ENCODE peak calls at places on chromosome 16, in nine cellular contexts. E, V, G, S, I, K, Z, X and L are unnamed samples.

GRCh38 chr16:2924901-2925820 is 13.4 kb downstream of the FLYWCH1 start:
- DNase-seq in E (no peak), V (no peak), G (peak; percentile 45), S (no peak), I (no peak), K (no peak), Z (no peak), X (no peak), L (no peak)

GRCh38 chr16:3915438-3916250 is 35.1 kb upstream of the CREBBP start:
- DNase-seq in E (no peak), V (no peak), G (no peak), S (no peak), I (no peak), K (no peak), Z (no peak), X (no peak), L (no peak)

GRCh38 chr16:17177242-17177967 is 293.4 kb downstream of the XYLT1 start:
- DNase-seq in E (no peak), V (peak; percentile 9), G (no peak), S (no peak), I (no peak), K (no peak), Z (no peak), X (no peak), L (no peak)

GRCh38 chr16:30186444-30186781 is 3.0 kb downstream of the CORO1A start:
- DNase-seq in E (peak; percentile 10), V (no peak), G (no peak), S (no peak), I (no peak), K (no peak), Z (no peak), X (no peak), L (no peak)

GRCh38 chr16:70663524-70664324 is 17.4 kb downstream of the IL34 start:
- DNase-seq in E (no peak), V (no peak), G (no peak), S (no peak), I (no peak), K (no peak), Z (no peak), X (no peak), L (no peak)

GRCh38 chr16:61471737-61472136 is 564.5 kb downstream of the CDH8 start:
- DNase-seq in E (no peak), V (no peak), G (no peak), S (no peak), I (no peak), K (no peak), Z (no peak), X (no peak), L (no peak)

GRCh38 chr16:9258423-9259051 is 167.1 kb downstream of the HAPSTR1 start:
- DNase-seq in E (no peak), V (peak; percentile 19), G (peak; percentile 35), S (peak; percentile 54), I (no peak), K (peak; percentile 18), Z (no peak), X (peak; percentile 11), L (peak; percentile 39)

GRCh38 chr16:15650698-15651161 is 685 bp downstream of the NDE1 start:
- DNase-seq in E (no peak), V (peak; percentile 21), G (peak; percentile 19), S (no peak), I (no peak), K (peak; percentile 53), Z (no peak), X (no peak), L (no peak)

GRCh38 chr16:60989592-60989991 is 1046.6 kb downstream of the CDH8 start:
- DNase-seq in E (no peak), V (no peak), G (no peak), S (no peak), I (no peak), K (no peak), Z (no peak), X (no peak), L (no peak)

GRCh38 chr16:15966420-15967222 is 17.2 kb downstream of the ABCC1 start:
- DNase-seq in E (no peak), V (peak; percentile 87), G (peak; percentile 74), S (peak; percentile 94), I (no peak), K (no peak), Z (peak; percentile 57), X (no peak), L (no peak)

GRCh38 chr16:12584488-12585233 is 219.0 kb downstream of the CPPED1 start:
- DNase-seq in E (no peak), V (no peak), G (no peak), S (no peak), I (no peak), K (no peak), Z (no peak), X (no peak), L (no peak)

GRCh38 chr16:72362972-72363371 is 191.0 kb upstream of the PMFBP1 start:
- DNase-seq in E (no peak), V (no peak), G (no peak), S (no peak), I (no peak), K (no peak), Z (no peak), X (no peak), L (no peak)

GRCh38 chr16:49822649-49823370 is 33.1 kb downstream of the ZNF423 start:
- DNase-seq in E (no peak), V (no peak), G (no peak), S (no peak), I (no peak), K (no peak), Z (no peak), X (peak; percentile 16), L (no peak)

GRCh38 chr16:14056970-14057369 is 14.1 kb upstream of the MRTFB start:
- DNase-seq in E (no peak), V (peak; percentile 68), G (no peak), S (no peak), I (no peak), K (no peak), Z (no peak), X (no peak), L (no peak)

GRCh38 chr16:29107299-29107698 is 122.4 kb downstream of the LAT start:
- DNase-seq in E (no peak), V (no peak), G (no peak), S (no peak), I (no peak), K (no peak), Z (no peak), X (no peak), L (no peak)

GRCh38 chr16:69049146-69049545 is 56.3 kb upstream of the HAS3 start:
- DNase-seq in E (no peak), V (peak; percentile 74), G (peak; percentile 42), S (peak; percentile 43), I (no peak), K (no peak), Z (no peak), X (no peak), L (no peak)

GRCh38 chr16:66549284-66550131 is at the start of gene TK2:
- DNase-seq in E (peak; percentile 19), V (peak; percentile 74), G (peak; percentile 67), S (peak; percentile 65), I (peak; percentile 39), K (peak; percentile 80), Z (peak; percentile 14), X (peak; percentile 69), L (peak; percentile 61)

GRCh38 chr16:11258553-11259287 is 2.7 kb upstream of the SOCS1 start:
- DNase-seq in E (no peak), V (no peak), G (no peak), S (no peak), I (no peak), K (no peak), Z (no peak), X (peak; percentile 61), L (no peak)

GRCh38 chr16:28915181-28915580 is 9.9 kb downstream of the RABEP2 start:
- DNase-seq in E (no peak), V (peak; percentile 79), G (peak; percentile 49), S (no peak), I (no peak), K (no peak), Z (no peak), X (no peak), L (no peak)

GRCh38 chr16:526181-527014 is 1.1 kb upstream of the CAPN15 start:
- DNase-seq in E (no peak), V (peak; percentile 45), G (no peak), S (no peak), I (no peak), K (no peak), Z (peak; percentile 40), X (no peak), L (no peak)

GRCh38 chr16:79997257-79997656 is 396.7 kb upstream of the MAF start:
- DNase-seq in E (no peak), V (peak; percentile 36), G (peak; percentile 11), S (no peak), I (no peak), K (no peak), Z (no peak), X (no peak), L (no peak)

GRCh38 chr16:74680681-74681080 is 14.0 kb upstream of the RFWD3 start:
- DNase-seq in E (no peak), V (no peak), G (no peak), S (no peak), I (no peak), K (no peak), Z (no peak), X (no peak), L (no peak)

GRCh38 chr16:1168837-1169236 is 15.9 kb downstream of the CACNA1H start:
- DNase-seq in E (no peak), V (no peak), G (no peak), S (no peak), I (no peak), K (no peak), Z (no peak), X (no peak), L (no peak)

GRCh38 chr16:90019543-90020259 is 445 bp upstream of the DBNDD1 start:
- DNase-seq in E (no peak), V (peak; percentile 72), G (peak; percentile 40), S (peak; percentile 58), I (peak; percentile 41), K (peak; percentile 53), Z (no peak), X (no peak), L (peak; percentile 90)

GRCh38 chr16:1311212-1311737 is 1.8 kb downstream of the UBE2I start:
- DNase-seq in E (no peak), V (no peak), G (no peak), S (no peak), I (no peak), K (no peak), Z (no peak), X (no peak), L (no peak)

GRCh38 chr16:31215287-31216115 is 1.4 kb downstream of the PYDC1 start:
- DNase-seq in E (no peak), V (peak; percentile 70), G (peak; percentile 99), S (peak; percentile 91), I (no peak), K (no peak), Z (no peak), X (no peak), L (peak; percentile 96)

GRCh38 chr16:77877712-77878111 is 89.3 kb downstream of the VAT1L start:
- DNase-seq in E (no peak), V (peak; percentile 66), G (peak; percentile 27), S (peak; percentile 10), I (no peak), K (no peak), Z (no peak), X (no peak), L (no peak)

GRCh38 chr16:52634528-52634927 is 87.6 kb upstream of the TOX3 start:
- DNase-seq in E (no peak), V (no peak), G (no peak), S (no peak), I (no peak), K (no peak), Z (no peak), X (no peak), L (no peak)

GRCh38 chr16:28977703-28978641 is 3.4 kb downstream of the SPNS1 start:
- DNase-seq in E (no peak), V (no peak), G (no peak), S (peak; percentile 25), I (no peak), K (no peak), Z (no peak), X (no peak), L (peak; percentile 73)